ENCODE peak calls at places on chromosomes 2 and 18, in ten cellular contexts. One of them, this sample, is unnamed.
A peak's percentile ranks its signal among the peaks of the same experiment; 100 is the strongest.

GRCh38 chr18:37334494-37335125 is 231.0 kb downstream of the CELF4 start:
- DNase-seq in stomach: no peak
- DNase-seq in IMR-90: peak; percentile 46
- DNase-seq in ovary: no peak
- DNase-seq in uterus: no peak
- DNase-seq in A549: no peak
- DNase-seq in GM12891: no peak
- DNase-seq in breast epithelium: no peak
- DNase-seq in sigmoid colon: no peak
- DNase-seq in thyroid gland: no peak
- DNase-seq in this sample: no peak

GRCh38 chr2:78992451-78992806 is 33.1 kb upstream of the REG3G start:
- DNase-seq in stomach: no peak
- DNase-seq in IMR-90: no peak
- DNase-seq in ovary: no peak
- DNase-seq in uterus: no peak
- DNase-seq in A549: peak; percentile 30
- DNase-seq in GM12891: peak; percentile 27
- DNase-seq in breast epithelium: no peak
- DNase-seq in sigmoid colon: no peak
- DNase-seq in thyroid gland: peak; percentile 28
- DNase-seq in this sample: no peak

GRCh38 chr2:152054593-152054992 is 44.3 kb downstream of the CACNB4 start:
- DNase-seq in stomach: no peak
- DNase-seq in IMR-90: peak; percentile 65
- DNase-seq in ovary: no peak
- DNase-seq in uterus: no peak
- DNase-seq in A549: no peak
- DNase-seq in GM12891: no peak
- DNase-seq in breast epithelium: no peak
- DNase-seq in sigmoid colon: no peak
- DNase-seq in thyroid gland: no peak
- DNase-seq in this sample: no peak

GRCh38 chr2:206442854-206443734 is at the start of gene ADAM23:
- DNase-seq in stomach: no peak
- DNase-seq in IMR-90: peak; percentile 52
- DNase-seq in ovary: peak; percentile 54
- DNase-seq in uterus: no peak
- DNase-seq in A549: peak; percentile 54
- DNase-seq in GM12891: peak; percentile 65
- DNase-seq in breast epithelium: no peak
- DNase-seq in sigmoid colon: no peak
- DNase-seq in thyroid gland: no peak
- DNase-seq in this sample: peak; percentile 5

GRCh38 chr2:2581331-2582159 is 250.5 kb upstream of the MYT1L start:
- DNase-seq in stomach: peak; percentile 10
- DNase-seq in IMR-90: no peak
- DNase-seq in ovary: no peak
- DNase-seq in uterus: no peak
- DNase-seq in A549: no peak
- DNase-seq in GM12891: no peak
- DNase-seq in breast epithelium: no peak
- DNase-seq in sigmoid colon: no peak
- DNase-seq in thyroid gland: no peak
- DNase-seq in this sample: no peak

GRCh38 chr2:6954586-6954985 is 37.4 kb downstream of the RNF144A start:
- DNase-seq in stomach: no peak
- DNase-seq in IMR-90: no peak
- DNase-seq in ovary: no peak
- DNase-seq in uterus: no peak
- DNase-seq in A549: no peak
- DNase-seq in GM12891: no peak
- DNase-seq in breast epithelium: no peak
- DNase-seq in sigmoid colon: no peak
- DNase-seq in thyroid gland: no peak
- DNase-seq in this sample: no peak

GRCh38 chr2:190947139-190947538 is 66.5 kb downstream of the GLS start:
- DNase-seq in stomach: no peak
- DNase-seq in IMR-90: peak; percentile 40
- DNase-seq in ovary: no peak
- DNase-seq in uterus: no peak
- DNase-seq in A549: peak; percentile 59
- DNase-seq in GM12891: no peak
- DNase-seq in breast epithelium: no peak
- DNase-seq in sigmoid colon: no peak
- DNase-seq in thyroid gland: no peak
- DNase-seq in this sample: peak; percentile 25

GRCh38 chr18:28080876-28081300 is 96.0 kb downstream of the CDH2 start:
- DNase-seq in stomach: no peak
- DNase-seq in IMR-90: peak; percentile 51
- DNase-seq in ovary: no peak
- DNase-seq in uterus: no peak
- DNase-seq in A549: no peak
- DNase-seq in GM12891: no peak
- DNase-seq in breast epithelium: no peak
- DNase-seq in sigmoid colon: no peak
- DNase-seq in thyroid gland: no peak
- DNase-seq in this sample: no peak

GRCh38 chr2:74552914-74553811 is 579 bp downstream of the LOXL3 start:
- DNase-seq in stomach: no peak
- DNase-seq in IMR-90: no peak
- DNase-seq in ovary: peak; percentile 34
- DNase-seq in uterus: no peak
- DNase-seq in A549: no peak
- DNase-seq in GM12891: no peak
- DNase-seq in breast epithelium: no peak
- DNase-seq in sigmoid colon: peak; percentile 75
- DNase-seq in thyroid gland: no peak
- DNase-seq in this sample: peak; percentile 38

GRCh38 chr2:160376576-160376975 is 117.0 kb downstream of the RBMS1 start:
- DNase-seq in stomach: no peak
- DNase-seq in IMR-90: peak; percentile 63
- DNase-seq in ovary: no peak
- DNase-seq in uterus: no peak
- DNase-seq in A549: peak; percentile 79
- DNase-seq in GM12891: no peak
- DNase-seq in breast epithelium: no peak
- DNase-seq in sigmoid colon: no peak
- DNase-seq in thyroid gland: no peak
- DNase-seq in this sample: no peak

GRCh38 chr2:96530474-96531357 is 5.8 kb upstream of the ARID5A start:
- DNase-seq in stomach: no peak
- DNase-seq in IMR-90: no peak
- DNase-seq in ovary: no peak
- DNase-seq in uterus: peak; percentile 43
- DNase-seq in A549: no peak
- DNase-seq in GM12891: no peak
- DNase-seq in breast epithelium: no peak
- DNase-seq in sigmoid colon: peak; percentile 61
- DNase-seq in thyroid gland: no peak
- DNase-seq in this sample: no peak

GRCh38 chr2:96532641-96533291 is 3.8 kb upstream of the ARID5A start:
- DNase-seq in stomach: no peak
- DNase-seq in IMR-90: no peak
- DNase-seq in ovary: no peak
- DNase-seq in uterus: no peak
- DNase-seq in A549: no peak
- DNase-seq in GM12891: no peak
- DNase-seq in breast epithelium: no peak
- DNase-seq in sigmoid colon: peak; percentile 66
- DNase-seq in thyroid gland: no peak
- DNase-seq in this sample: no peak

GRCh38 chr2:96531366-96531765 is 5.2 kb upstream of the ARID5A start:
- DNase-seq in stomach: no peak
- DNase-seq in IMR-90: no peak
- DNase-seq in ovary: peak; percentile 50
- DNase-seq in uterus: peak; percentile 57
- DNase-seq in A549: no peak
- DNase-seq in GM12891: no peak
- DNase-seq in breast epithelium: no peak
- DNase-seq in sigmoid colon: peak; percentile 70
- DNase-seq in thyroid gland: no peak
- DNase-seq in this sample: no peak

GRCh38 chr2:96533292-96534073 is 3.1 kb upstream of the ARID5A start:
- DNase-seq in stomach: peak; percentile 62
- DNase-seq in IMR-90: peak; percentile 34
- DNase-seq in ovary: peak; percentile 67
- DNase-seq in uterus: peak; percentile 91
- DNase-seq in A549: no peak
- DNase-seq in GM12891: no peak
- DNase-seq in breast epithelium: peak; percentile 92
- DNase-seq in sigmoid colon: peak; percentile 94
- DNase-seq in thyroid gland: peak; percentile 85
- DNase-seq in this sample: no peak

GRCh38 chr2:96531872-96532505 is 4.6 kb upstream of the ARID5A start:
- DNase-seq in stomach: peak; percentile 92
- DNase-seq in IMR-90: peak; percentile 99
- DNase-seq in ovary: peak; percentile 97
- DNase-seq in uterus: peak; percentile 100
- DNase-seq in A549: peak; percentile 83
- DNase-seq in GM12891: no peak
- DNase-seq in breast epithelium: peak; percentile 98
- DNase-seq in sigmoid colon: peak; percentile 99
- DNase-seq in thyroid gland: peak; percentile 88
- DNase-seq in this sample: peak; percentile 92
- TF ChIP-seq POLR2A in stomach: no peak
- TF ChIP-seq POLR2A in IMR-90: peak; percentile 28
- TF ChIP-seq POLR2A in ovary: peak; percentile 79
- TF ChIP-seq POLR2A in uterus: peak; percentile 94
- TF ChIP-seq POLR2A in A549: no peak
- TF ChIP-seq POLR2A in GM12891: no peak
- TF ChIP-seq POLR2A in breast epithelium: peak; percentile 56
- TF ChIP-seq POLR2A in sigmoid colon: no peak
- TF ChIP-seq POLR2A in thyroid gland: no peak
- TF ChIP-seq POLR2A in this sample: peak; percentile 25

GRCh38 chr18:62876106-62876505 is 160.8 kb downstream of the PHLPP1 start:
- DNase-seq in stomach: no peak
- DNase-seq in IMR-90: no peak
- DNase-seq in ovary: no peak
- DNase-seq in uterus: no peak
- DNase-seq in A549: peak; percentile 37
- DNase-seq in GM12891: no peak
- DNase-seq in breast epithelium: no peak
- DNase-seq in sigmoid colon: no peak
- DNase-seq in thyroid gland: no peak
- DNase-seq in this sample: no peak

GRCh38 chr18:62875320-62875719 is 160.0 kb downstream of the PHLPP1 start:
- DNase-seq in stomach: no peak
- DNase-seq in IMR-90: no peak
- DNase-seq in ovary: no peak
- DNase-seq in uterus: no peak
- DNase-seq in A549: no peak
- DNase-seq in GM12891: no peak
- DNase-seq in breast epithelium: no peak
- DNase-seq in sigmoid colon: no peak
- DNase-seq in thyroid gland: no peak
- DNase-seq in this sample: no peak

GRCh38 chr18:62878305-62878704 is 163.0 kb downstream of the PHLPP1 start:
- DNase-seq in stomach: no peak
- DNase-seq in IMR-90: no peak
- DNase-seq in ovary: no peak
- DNase-seq in uterus: no peak
- DNase-seq in A549: peak; percentile 13
- DNase-seq in GM12891: no peak
- DNase-seq in breast epithelium: no peak
- DNase-seq in sigmoid colon: no peak
- DNase-seq in thyroid gland: no peak
- DNase-seq in this sample: no peak

GRCh38 chr18:62876828-62877227 is 161.5 kb downstream of the PHLPP1 start:
- DNase-seq in stomach: no peak
- DNase-seq in IMR-90: no peak
- DNase-seq in ovary: no peak
- DNase-seq in uterus: no peak
- DNase-seq in A549: no peak
- DNase-seq in GM12891: no peak
- DNase-seq in breast epithelium: no peak
- DNase-seq in sigmoid colon: no peak
- DNase-seq in thyroid gland: no peak
- DNase-seq in this sample: no peak

DNA sequence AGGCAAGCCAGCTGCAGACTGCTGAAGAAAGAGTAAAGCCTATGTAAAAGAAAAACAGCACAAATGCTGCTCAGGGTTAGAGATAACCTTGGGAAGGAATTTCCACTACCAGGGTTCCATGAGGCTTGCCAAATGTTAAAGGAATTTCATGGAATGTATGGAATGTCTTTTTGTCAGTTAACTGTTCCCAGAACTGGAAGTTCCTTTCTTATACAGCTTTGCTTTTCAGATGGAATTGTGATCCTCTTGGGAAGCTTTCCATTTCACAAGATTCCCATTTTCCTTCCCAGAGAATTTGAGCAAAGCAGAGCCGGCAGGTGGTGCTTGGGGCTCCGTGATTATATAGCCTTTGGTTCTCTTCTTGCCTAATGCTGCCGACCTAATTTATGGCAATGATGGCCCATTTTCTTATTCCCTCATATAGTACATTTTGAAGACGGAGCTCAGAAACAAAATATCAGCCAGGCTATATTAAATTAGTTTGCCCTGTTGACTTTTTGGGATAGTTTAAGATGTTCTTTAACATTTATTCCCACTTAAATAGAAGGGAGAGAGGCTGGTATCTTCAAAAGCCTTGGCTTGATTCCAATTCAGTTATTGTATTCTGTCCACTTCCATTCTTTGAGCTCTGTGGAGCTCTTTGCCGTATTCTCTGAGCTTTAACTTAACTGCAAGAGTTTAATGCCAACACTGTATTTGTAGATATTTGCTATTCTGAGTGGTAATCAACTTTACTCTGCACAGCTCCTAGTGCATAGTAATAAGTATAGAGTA is 162.3 kb downstream of the PHLPP1 start:
- DNase-seq in stomach: no peak
- DNase-seq in IMR-90: peak; percentile 65
- DNase-seq in ovary: no peak
- DNase-seq in uterus: no peak
- DNase-seq in A549: peak; percentile 38
- DNase-seq in GM12891: no peak
- DNase-seq in breast epithelium: no peak
- DNase-seq in sigmoid colon: no peak
- DNase-seq in thyroid gland: no peak
- DNase-seq in this sample: no peak
- TF ChIP-seq POLR2A in stomach: no peak
- TF ChIP-seq POLR2A in IMR-90: no peak
- TF ChIP-seq POLR2A in ovary: no peak
- TF ChIP-seq POLR2A in uterus: no peak
- TF ChIP-seq POLR2A in A549: no peak
- TF ChIP-seq POLR2A in GM12891: no peak
- TF ChIP-seq POLR2A in breast epithelium: no peak
- TF ChIP-seq POLR2A in sigmoid colon: no peak
- TF ChIP-seq POLR2A in thyroid gland: no peak
- TF ChIP-seq POLR2A in this sample: no peak

GRCh38 chr2:219387284-219388126 is at the start of gene DNPEP:
- DNase-seq in stomach: peak; percentile 95
- DNase-seq in IMR-90: peak; percentile 89
- DNase-seq in ovary: peak; percentile 94
- DNase-seq in uterus: peak; percentile 83
- DNase-seq in A549: peak; percentile 94
- DNase-seq in GM12891: peak; percentile 89
- DNase-seq in breast epithelium: peak; percentile 74
- DNase-seq in sigmoid colon: peak; percentile 98
- DNase-seq in thyroid gland: peak; percentile 91
- DNase-seq in this sample: peak; percentile 96
- TF ChIP-seq POLR2A in stomach: no peak
- TF ChIP-seq POLR2A in IMR-90: peak; percentile 57
- TF ChIP-seq POLR2A in ovary: peak; percentile 40
- TF ChIP-seq POLR2A in uterus: peak; percentile 58
- TF ChIP-seq POLR2A in A549: peak; percentile 17
- TF ChIP-seq POLR2A in GM12891: no peak
- TF ChIP-seq POLR2A in breast epithelium: peak; percentile 18
- TF ChIP-seq POLR2A in sigmoid colon: peak; percentile 21
- TF ChIP-seq POLR2A in thyroid gland: no peak
- TF ChIP-seq POLR2A in this sample: no peak

GRCh38 chr18:11851156-11852047 is at the start of gene CHMP1B:
- DNase-seq in stomach: peak; percentile 99
- DNase-seq in IMR-90: peak; percentile 98
- DNase-seq in ovary: peak; percentile 98
- DNase-seq in uterus: peak; percentile 98
- DNase-seq in A549: peak; percentile 95
- DNase-seq in GM12891: peak; percentile 86
- DNase-seq in breast epithelium: peak; percentile 97
- DNase-seq in sigmoid colon: peak; percentile 99
- DNase-seq in thyroid gland: peak; percentile 99
- DNase-seq in this sample: peak; percentile 100
- TF ChIP-seq POLR2A in stomach: peak; percentile 97
- TF ChIP-seq POLR2A in IMR-90: peak; percentile 95
- TF ChIP-seq POLR2A in ovary: peak; percentile 95
- TF ChIP-seq POLR2A in uterus: peak; percentile 96
- TF ChIP-seq POLR2A in A549: peak; percentile 74
- TF ChIP-seq POLR2A in GM12891: peak; percentile 87
- TF ChIP-seq POLR2A in breast epithelium: peak; percentile 96
- TF ChIP-seq POLR2A in sigmoid colon: peak; percentile 98
- TF ChIP-seq POLR2A in thyroid gland: peak; percentile 97
- TF ChIP-seq POLR2A in this sample: peak; percentile 97

This sample was measured in erythroblast.